ENCODE peak calls at places on chromosomes 2 and 18, in nine cellular contexts. P, O, L, W, U, G, E, D and R are unnamed samples.

GRCh38 chr18:23529597-23529996 is 26.3 kb downstream of the RMC1 start:
- DNase-seq in U (peak), W (no peak), L (no peak), P (peak), D (no peak), G (peak), E (peak), O (no peak), R (peak)

GRCh38 chr2:126766295-126766694 is 110.3 kb downstream of the GYPC start:
- DNase-seq in P (no peak), U (no peak), L (no peak), O (no peak), D (no peak), G (no peak), W (no peak), E (no peak), R (no peak)

GRCh38 chr2:69013123-69013836 is at the start of gene ANTXR1:
- DNase-seq in E (peak), U (peak), G (peak), O (peak), W (peak), L (peak), P (peak), D (no peak), R (peak)

GRCh38 chr2:226661789-226662545 is 137.7 kb downstream of the IRS1 start:
- DNase-seq in G (peak), D (no peak), L (no peak), E (peak), P (peak), O (peak), W (no peak), U (peak), R (peak)

GRCh38 chr2:142515493-142515892 is 362.0 kb upstream of the KYNU start:
- DNase-seq in G (no peak), E (no peak), L (no peak), U (peak), O (no peak), D (no peak), W (no peak), P (no peak), R (no peak)

GRCh38 chr2:127410871-127411396 is 7.3 kb upstream of the PROC start:
- DNase-seq in W (no peak), D (no peak), P (peak), L (peak), G (peak), O (no peak), E (no peak), U (peak), R (peak)

GRCh38 chr2:209872675-209873074 is 101.0 kb downstream of the UNC80 start:
- DNase-seq in L (peak), E (no peak), D (peak), W (no peak), O (no peak), U (peak), G (peak), P (no peak), R (no peak)

GRCh38 chr2:163571423-163572102 is 164.2 kb downstream of the FIGN start:
- DNase-seq in L (no peak), E (no peak), O (no peak), G (no peak), P (no peak), D (no peak), W (no peak), U (no peak), R (no peak)

GRCh38 chr2:190219186-190219585 is 100.4 kb downstream of the HIBCH start:
- DNase-seq in P (no peak), U (no peak), G (no peak), O (no peak), W (no peak), D (no peak), L (no peak), E (no peak), R (no peak)

GRCh38 chr18:8724452-8724851 is 19.1 kb downstream of the MTCL1 start:
- DNase-seq in G (no peak), D (no peak), U (peak), O (no peak), P (no peak), W (no peak), L (no peak), E (peak), R (no peak)

GRCh38 chr2:100817388-100817985 is 2.5 kb upstream of the NPAS2 start:
- DNase-seq in O (no peak), G (no peak), P (no peak), U (peak), E (peak), W (no peak), L (no peak), D (no peak), R (no peak)

GRCh38 chr2:75655861-75656260 is 9.3 kb downstream of the MRPL19 start:
- DNase-seq in G (no peak), E (peak), O (no peak), D (no peak), L (no peak), P (no peak), W (no peak), U (no peak), R (no peak)

GRCh38 chr18:47115205-47115604 is 35.1 kb downstream of the HDHD2 start:
- DNase-seq in L (no peak), P (no peak), W (no peak), E (no peak), U (no peak), O (no peak), G (no peak), D (no peak), R (no peak)

GRCh38 chr2:191150121-191150450 is 708 bp downstream of the STAT4 start:
- DNase-seq in L (no peak), O (no peak), W (no peak), D (no peak), P (no peak), E (peak), G (no peak), U (no peak), R (no peak)

GRCh38 chr2:172791953-172792352 is 56.3 kb downstream of the RAPGEF4 start:
- DNase-seq in O (no peak), E (no peak), U (no peak), L (no peak), W (no peak), P (no peak), G (no peak), D (no peak), R (no peak)

GRCh38 chr2:219410390-219410789 is 7.8 kb upstream of the DES start:
- DNase-seq in L (no peak), U (no peak), D (no peak), E (no peak), G (no peak), O (no peak), P (no peak), W (no peak), R (no peak)

GRCh38 chr2:53787911-53788289 is 1.1 kb downstream of the ERLEC1 start:
- DNase-seq in L (no peak), O (no peak), D (no peak), G (peak), E (peak), W (no peak), U (peak), P (no peak), R (no peak)

GRCh38 chr18:26981373-26982082 is 116.0 kb upstream of the AQP4 start:
- DNase-seq in G (no peak), E (peak), L (no peak), P (no peak), O (no peak), U (no peak), D (no peak), W (no peak), R (no peak)

GRCh38 chr18:6205706-6206105 is 209.0 kb downstream of the L3MBTL4 start:
- DNase-seq in U (no peak), E (no peak), P (no peak), D (no peak), G (no peak), O (no peak), W (no peak), L (no peak), R (peak)

GRCh38 chr18:32732165-32732564 is 40.7 kb downstream of the KLHL14 start:
- DNase-seq in O (no peak), W (no peak), L (no peak), P (no peak), D (no peak), G (no peak), U (no peak), E (no peak), R (no peak)

GRCh38 chr2:147588191-147588590 is 256.6 kb upstream of the ACVR2A start:
- DNase-seq in L (no peak), W (no peak), D (no peak), P (peak), U (peak), E (peak), O (no peak), G (no peak), R (peak)

GRCh38 chr2:96534701-96535181 is 1.8 kb upstream of the ARID5A start:
- DNase-seq in P (no peak), O (peak), E (peak), U (peak), L (no peak), D (no peak), W (no peak), G (no peak), R (no peak)

GRCh38 chr18:42131044-42131939 is 176.3 kb downstream of the PIK3C3 start:
- DNase-seq in E (no peak), L (no peak), G (no peak), D (no peak), U (no peak), W (peak), P (no peak), O (no peak), R (no peak)

GRCh38 chr2:54676656-54677055 is 46.8 kb upstream of the EML6 start:
- DNase-seq in L (no peak), G (no peak), W (no peak), O (no peak), P (peak), E (no peak), U (no peak), D (no peak), R (peak)

GRCh38 chr2:28271231-28271913 is 121.3 kb upstream of the FOSL2 start:
- DNase-seq in O (no peak), E (no peak), P (no peak), W (no peak), G (no peak), U (no peak), D (no peak), L (no peak), R (no peak)

GRCh38 chr2:27792759-27793158 is 21.2 kb downstream of the MRPL33 start:
- DNase-seq in G (peak), L (no peak), E (no peak), O (no peak), D (no peak), U (peak), P (peak), W (no peak), R (peak)

GRCh38 chr2:170707821-170708795 is 7.0 kb upstream of the SP5 start:
- DNase-seq in P (no peak), E (no peak), U (no peak), D (no peak), L (no peak), O (no peak), W (no peak), G (no peak), R (no peak)

GRCh38 chr2:224780096-224780495 is 63.9 kb upstream of the CCDC195 start:
- DNase-seq in L (no peak), U (no peak), D (no peak), G (no peak), P (no peak), E (no peak), W (no peak), O (no peak), R (no peak)

GRCh38 chr18:25134858-25135257 is 217.1 kb downstream of the ZNF521 start:
- DNase-seq in O (no peak), G (peak), P (no peak), L (no peak), D (no peak), W (no peak), E (no peak), U (no peak), R (no peak)

GRCh38 chr2:183490930-183491329 is 366.7 kb downstream of the NUP35 start:
- DNase-seq in E (peak), D (no peak), U (peak), L (no peak), G (peak), W (no peak), P (no peak), O (no peak), R (no peak)

GRCh38 chr18:46332286-46332801 is 228.2 kb downstream of the HAUS1 start:
- DNase-seq in G (no peak), E (no peak), L (no peak), P (no peak), O (peak), D (no peak), W (no peak), U (no peak), R (no peak)

GRCh38 chr18:32435631-32436500 is 34.8 kb downstream of the GAREM1 start:
- DNase-seq in W (no peak), E (no peak), G (no peak), O (no peak), L (no peak), P (no peak), D (no peak), U (no peak), R (no peak)

GRCh38 chr2:125516496-125517109 is 1139.4 kb upstream of the GYPC start:
- DNase-seq in G (peak), O (no peak), L (no peak), D (no peak), P (no peak), U (peak), E (no peak), W (no peak), R (no peak)

GRCh38 chr2:241218131-241219029 is 29.9 kb downstream of the ANO7 start:
- DNase-seq in W (peak), D (no peak), O (peak), L (peak), E (peak), P (peak), U (peak), G (no peak), R (peak)
- TF ChIP-seq CTCF in W (no peak), D (no peak), O (no peak), L (no peak), E (no peak), P (peak), U (no peak), G (no peak), R (no peak)

GRCh38 chr2:237717366-237718276 is 81.0 kb upstream of the RBM44 start:
- DNase-seq in O (no peak), U (peak), L (no peak), W (no peak), P (no peak), D (no peak), E (peak), G (no peak), R (no peak)

GRCh38 chr2:237718277-237718634 is 80.3 kb upstream of the RBM44 start:
- DNase-seq in U (no peak), P (no peak), D (no peak), W (no peak), E (no peak), G (no peak), L (no peak), O (no peak), R (no peak)

GRCh38 chr2:237712477-237713377 is 85.3 kb downstream of the LRRFIP1 start:
- DNase-seq in P (no peak), U (no peak), L (no peak), E (no peak), W (no peak), G (no peak), O (no peak), D (no peak), R (no peak)

GRCh38 chr2:237714690-237715458 is 83.7 kb upstream of the RBM44 start:
- DNase-seq in L (no peak), W (no peak), E (no peak), D (no peak), O (no peak), U (peak), G (peak), P (peak), R (no peak)

GRCh38 chr2:237715459-237715947 is 83.1 kb upstream of the RBM44 start:
- DNase-seq in O (no peak), G (no peak), U (peak), D (no peak), E (no peak), W (peak), L (peak), P (no peak), R (no peak)
- H3K4me3 ChIP-seq in O (no peak), G (no peak), U (peak), D (no peak), E (no peak), W (no peak), L (peak), P (no peak), R (no peak)

DNA sequence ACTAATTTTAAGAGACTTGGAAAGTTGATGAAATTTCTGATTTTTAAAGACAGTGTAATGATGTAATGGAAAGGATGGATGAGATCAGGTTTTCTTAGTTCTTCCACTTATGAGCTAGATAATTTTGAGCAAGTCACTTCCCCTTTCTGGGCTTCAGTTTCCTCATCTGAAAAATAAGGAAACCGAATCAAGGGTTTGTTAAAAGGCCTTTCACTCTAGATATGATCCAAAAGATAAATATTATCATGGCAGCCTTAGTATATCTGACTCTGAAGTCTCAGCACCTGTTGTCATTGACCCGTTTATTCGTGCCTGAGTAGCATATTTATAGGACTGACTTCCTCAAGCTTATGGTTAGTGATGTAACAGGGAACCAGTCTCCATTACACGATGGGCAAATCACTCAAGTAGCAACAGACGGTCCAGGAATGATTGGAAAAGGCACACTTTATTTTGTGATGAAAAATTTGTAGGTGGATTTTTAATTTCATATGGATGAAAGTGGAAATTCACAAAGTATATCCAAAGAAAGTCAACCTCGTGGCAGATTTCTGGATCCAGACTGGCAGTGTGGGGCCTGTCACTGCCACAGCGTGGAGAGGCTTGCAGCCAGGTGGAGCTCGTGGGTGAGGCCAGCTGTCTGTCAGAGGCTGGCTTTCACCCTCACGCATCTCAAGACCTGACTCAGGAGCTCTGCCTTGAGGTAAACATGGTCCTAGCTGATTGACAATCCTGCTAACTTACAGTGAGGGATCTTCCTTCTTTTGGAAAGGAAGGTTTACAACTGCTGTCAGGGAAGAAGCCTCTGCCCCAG is 137.9 kb upstream of the CXCR4 start:
- DNase-seq in U (peak), G (no peak), D (no peak), E (no peak), L (no peak), W (no peak), P (no peak), O (no peak), R (no peak)
- TF ChIP-seq CTCF in U (peak), G (no peak), D (no peak), E (no peak), L (no peak), W (no peak), P (no peak), O (no peak), R (no peak)

GRCh38 chr2:26407517-26407916 is 5.8 kb downstream of the DRC1 start:
- DNase-seq in O (no peak), W (no peak), P (no peak), G (no peak), D (no peak), U (no peak), E (no peak), L (no peak), R (no peak)

GRCh38 chr2:26399781-26400376 is 1.8 kb upstream of the DRC1 start:
- DNase-seq in O (no peak), D (no peak), W (no peak), L (no peak), E (no peak), P (no peak), G (no peak), U (no peak), R (no peak)

GRCh38 chr2:26400723-26401122 is 997 bp upstream of the DRC1 start:
- DNase-seq in E (peak), O (no peak), U (peak), D (no peak), P (no peak), G (no peak), W (no peak), L (no peak), R (no peak)

GRCh38 chr2:26396734-26397298 is 4.9 kb upstream of the DRC1 start:
- DNase-seq in U (no peak), E (no peak), O (no peak), D (no peak), W (no peak), G (no peak), L (no peak), P (no peak), R (no peak)

DNA sequence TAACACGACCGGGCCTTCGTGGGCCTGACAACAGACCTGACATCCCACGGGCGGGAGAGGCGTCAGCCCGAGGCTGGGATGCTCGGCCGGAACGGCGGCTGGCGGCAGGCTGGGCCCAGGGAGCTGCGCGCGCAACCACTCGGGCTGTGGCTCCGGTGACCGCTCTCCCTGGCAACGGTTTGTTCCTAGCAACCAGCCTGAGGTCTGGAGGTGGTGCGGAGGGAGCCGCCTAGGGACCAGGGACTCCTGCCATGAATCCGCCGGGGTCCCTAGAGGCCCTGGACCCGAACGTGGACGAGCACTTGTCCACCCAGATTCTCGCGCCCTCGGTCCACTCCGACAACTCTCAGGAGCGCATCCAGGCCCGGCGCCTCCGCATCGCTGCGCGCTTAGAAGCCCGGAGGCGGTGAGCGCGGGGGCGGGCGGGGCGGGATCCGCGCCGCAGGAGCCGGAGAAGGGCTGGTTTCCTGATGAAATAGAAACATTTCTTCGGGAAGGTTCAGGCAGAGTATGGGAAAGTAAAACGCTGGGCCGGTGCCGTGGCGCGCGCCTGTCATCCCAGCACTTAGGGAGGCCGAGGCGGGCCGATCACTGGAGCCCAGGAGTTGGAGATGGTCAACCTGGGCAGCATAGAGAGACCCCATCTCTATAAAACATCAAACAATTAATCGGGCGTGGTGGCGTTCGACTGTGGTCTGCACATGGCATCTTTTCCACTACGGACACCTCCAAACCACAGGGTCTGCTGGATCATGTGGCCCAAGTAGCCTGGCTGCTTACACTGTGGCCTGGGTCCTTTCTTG is at the start of gene DRC1:
- DNase-seq in G (peak), P (peak), D (no peak), O (peak), L (peak), E (peak), U (peak), W (peak), R (peak)
- H3K4me3 ChIP-seq in G (peak), P (peak), D (peak), O (no peak), L (peak), E (no peak), U (peak), W (no peak), R (peak)

GRCh38 chr2:162073776-162074578 is at the start of gene DPP4:
- DNase-seq in E (no peak), L (peak), U (peak), P (no peak), G (no peak), D (no peak), O (peak), W (peak), R (peak)
- TF ChIP-seq CTCF in E (no peak), L (no peak), U (no peak), P (no peak), G (no peak), D (no peak), O (no peak), W (no peak), R (no peak)

GRCh38 chr2:74414475-74414874 is 6.9 kb downstream of the C2orf81 start:
- DNase-seq in W (no peak), D (no peak), U (no peak), L (no peak), P (no peak), E (no peak), O (no peak), G (no peak), R (no peak)
- H3K4me3 ChIP-seq in W (peak), D (peak), U (peak), L (peak), P (peak), E (no peak), O (peak), G (no peak), R (peak)

GRCh38 chr2:111250448-111251030 is 129.8 kb downstream of the BCL2L11 start:
- DNase-seq in P (peak), U (no peak), G (no peak), O (no peak), L (no peak), W (no peak), D (no peak), E (no peak), R (no peak)
- TF ChIP-seq CTCF in P (no peak), U (no peak), G (no peak), O (no peak), L (no peak), W (no peak), D (no peak), E (no peak), R (no peak)